ENCODE peak calls at places on chromosomes 13 and 19, in ten cellular contexts. One of them, this sample, is unnamed.

GRCh38 chr13:73403362-73404150 is 344.8 kb downstream of the KLF5 start:
- DNase-seq in breast epithelium: no peak
- DNase-seq in CD4-positive, alpha-beta memory T cell: no peak
- DNase-seq in frontal cortex: no peak
- DNase-seq in T-helper 1 cell: no peak
- DNase-seq in H9: no peak
- DNase-seq in anterior cingulate cortex: no peak
- DNase-seq in HFF-Myc: no peak
- DNase-seq in stimulated activated CD4-positive, alpha-beta T cell treated with anti-CD3 and anti-CD28 coated beads, Interleukin-4, amount 100 ng/mL, for 24 hours: no peak
- DNase-seq in NCI-H1092 treated with DMSO at 0.1 percent for 48 hours: no peak
- DNase-seq in this sample: peak; percentile 36

GRCh38 chr19:6213696-6214585 is 65.8 kb downstream of the MLLT1 start:
- DNase-seq in CD4-positive, alpha-beta memory T cell: no peak
- DNase-seq in frontal cortex: peak; percentile 36
- DNase-seq in stimulated activated CD4-positive, alpha-beta T cell treated with anti-CD3 and anti-CD28 coated beads, Interleukin-4, amount 100 ng/mL, for 24 hours: no peak
- DNase-seq in HFF-Myc: no peak
- DNase-seq in anterior cingulate cortex: no peak
- DNase-seq in NCI-H1092 treated with DMSO at 0.1 percent for 48 hours: no peak
- DNase-seq in breast epithelium: no peak
- DNase-seq in H9: no peak
- DNase-seq in T-helper 1 cell: no peak
- DNase-seq in this sample: no peak

GRCh38 chr13:43516401-43516826 is 270.4 kb downstream of the ENOX1 start:
- DNase-seq in HFF-Myc: peak; percentile 54
- DNase-seq in CD4-positive, alpha-beta memory T cell: no peak
- DNase-seq in stimulated activated CD4-positive, alpha-beta T cell treated with anti-CD3 and anti-CD28 coated beads, Interleukin-4, amount 100 ng/mL, for 24 hours: no peak
- DNase-seq in H9: no peak
- DNase-seq in T-helper 1 cell: no peak
- DNase-seq in anterior cingulate cortex: no peak
- DNase-seq in breast epithelium: no peak
- DNase-seq in frontal cortex: no peak
- DNase-seq in NCI-H1092 treated with DMSO at 0.1 percent for 48 hours: no peak
- DNase-seq in this sample: peak; percentile 88

GRCh38 chr13:23377603-23378002 is 55.9 kb downstream of the SACS start:
- DNase-seq in HFF-Myc: no peak
- DNase-seq in breast epithelium: no peak
- DNase-seq in anterior cingulate cortex: no peak
- DNase-seq in NCI-H1092 treated with DMSO at 0.1 percent for 48 hours: no peak
- DNase-seq in stimulated activated CD4-positive, alpha-beta T cell treated with anti-CD3 and anti-CD28 coated beads, Interleukin-4, amount 100 ng/mL, for 24 hours: no peak
- DNase-seq in CD4-positive, alpha-beta memory T cell: no peak
- DNase-seq in T-helper 1 cell: no peak
- DNase-seq in frontal cortex: no peak
- DNase-seq in H9: no peak
- DNase-seq in this sample: no peak

GRCh38 chr19:42965204-42965603 is 28.2 kb upstream of the PSG7 start:
- DNase-seq in HFF-Myc: no peak
- DNase-seq in NCI-H1092 treated with DMSO at 0.1 percent for 48 hours: no peak
- DNase-seq in breast epithelium: no peak
- DNase-seq in frontal cortex: no peak
- DNase-seq in H9: no peak
- DNase-seq in stimulated activated CD4-positive, alpha-beta T cell treated with anti-CD3 and anti-CD28 coated beads, Interleukin-4, amount 100 ng/mL, for 24 hours: no peak
- DNase-seq in anterior cingulate cortex: no peak
- DNase-seq in CD4-positive, alpha-beta memory T cell: no peak
- DNase-seq in T-helper 1 cell: no peak
- DNase-seq in this sample: peak; percentile 93

GRCh38 chr19:31074751-31075150 is 274.5 kb downstream of the TSHZ3 start:
- DNase-seq in breast epithelium: no peak
- DNase-seq in NCI-H1092 treated with DMSO at 0.1 percent for 48 hours: no peak
- DNase-seq in HFF-Myc: no peak
- DNase-seq in H9: no peak
- DNase-seq in CD4-positive, alpha-beta memory T cell: no peak
- DNase-seq in T-helper 1 cell: no peak
- DNase-seq in anterior cingulate cortex: no peak
- DNase-seq in stimulated activated CD4-positive, alpha-beta T cell treated with anti-CD3 and anti-CD28 coated beads, Interleukin-4, amount 100 ng/mL, for 24 hours: no peak
- DNase-seq in frontal cortex: no peak
- DNase-seq in this sample: no peak

GRCh38 chr13:46721054-46721453 is 75.9 kb downstream of the ESD start:
- DNase-seq in anterior cingulate cortex: no peak
- DNase-seq in HFF-Myc: peak; percentile 5
- DNase-seq in frontal cortex: peak; percentile 6
- DNase-seq in NCI-H1092 treated with DMSO at 0.1 percent for 48 hours: peak; percentile 14
- DNase-seq in CD4-positive, alpha-beta memory T cell: no peak
- DNase-seq in stimulated activated CD4-positive, alpha-beta T cell treated with anti-CD3 and anti-CD28 coated beads, Interleukin-4, amount 100 ng/mL, for 24 hours: peak; percentile 41
- DNase-seq in T-helper 1 cell: peak; percentile 26
- DNase-seq in breast epithelium: no peak
- DNase-seq in H9: no peak
- DNase-seq in this sample: peak; percentile 55

GRCh38 chr13:62626771-62627170 is 1211.1 kb upstream of the PCDH20 start:
- DNase-seq in frontal cortex: no peak
- DNase-seq in H9: peak; percentile 56
- DNase-seq in CD4-positive, alpha-beta memory T cell: no peak
- DNase-seq in stimulated activated CD4-positive, alpha-beta T cell treated with anti-CD3 and anti-CD28 coated beads, Interleukin-4, amount 100 ng/mL, for 24 hours: no peak
- DNase-seq in breast epithelium: no peak
- DNase-seq in NCI-H1092 treated with DMSO at 0.1 percent for 48 hours: no peak
- DNase-seq in anterior cingulate cortex: no peak
- DNase-seq in HFF-Myc: no peak
- DNase-seq in T-helper 1 cell: no peak
- DNase-seq in this sample: no peak

GRCh38 chr13:66895780-66896179 is 334.4 kb downstream of the PCDH9 start:
- DNase-seq in T-helper 1 cell: no peak
- DNase-seq in H9: no peak
- DNase-seq in HFF-Myc: no peak
- DNase-seq in stimulated activated CD4-positive, alpha-beta T cell treated with anti-CD3 and anti-CD28 coated beads, Interleukin-4, amount 100 ng/mL, for 24 hours: no peak
- DNase-seq in anterior cingulate cortex: no peak
- DNase-seq in NCI-H1092 treated with DMSO at 0.1 percent for 48 hours: no peak
- DNase-seq in breast epithelium: no peak
- DNase-seq in CD4-positive, alpha-beta memory T cell: no peak
- DNase-seq in frontal cortex: no peak
- DNase-seq in this sample: no peak

GRCh38 chr13:46654956-46655726 is 102.2 kb downstream of the LRCH1 start:
- DNase-seq in H9: no peak
- DNase-seq in breast epithelium: no peak
- DNase-seq in frontal cortex: no peak
- DNase-seq in HFF-Myc: no peak
- DNase-seq in CD4-positive, alpha-beta memory T cell: no peak
- DNase-seq in NCI-H1092 treated with DMSO at 0.1 percent for 48 hours: no peak
- DNase-seq in anterior cingulate cortex: no peak
- DNase-seq in stimulated activated CD4-positive, alpha-beta T cell treated with anti-CD3 and anti-CD28 coated beads, Interleukin-4, amount 100 ng/mL, for 24 hours: no peak
- DNase-seq in T-helper 1 cell: no peak
- DNase-seq in this sample: peak; percentile 44

GRCh38 chr19:54594737-54595136 is 1.3 kb downstream of the LILRA1 start:
- DNase-seq in HFF-Myc: no peak
- DNase-seq in frontal cortex: no peak
- DNase-seq in T-helper 1 cell: no peak
- DNase-seq in NCI-H1092 treated with DMSO at 0.1 percent for 48 hours: no peak
- DNase-seq in breast epithelium: no peak
- DNase-seq in H9: no peak
- DNase-seq in CD4-positive, alpha-beta memory T cell: no peak
- DNase-seq in stimulated activated CD4-positive, alpha-beta T cell treated with anti-CD3 and anti-CD28 coated beads, Interleukin-4, amount 100 ng/mL, for 24 hours: no peak
- DNase-seq in anterior cingulate cortex: no peak
- DNase-seq in this sample: no peak

GRCh38 chr13:113848431-113849260 is 15.2 kb downstream of the GAS6 start:
- DNase-seq in stimulated activated CD4-positive, alpha-beta T cell treated with anti-CD3 and anti-CD28 coated beads, Interleukin-4, amount 100 ng/mL, for 24 hours: no peak
- DNase-seq in breast epithelium: no peak
- DNase-seq in T-helper 1 cell: no peak
- DNase-seq in NCI-H1092 treated with DMSO at 0.1 percent for 48 hours: no peak
- DNase-seq in H9: peak; percentile 52
- DNase-seq in HFF-Myc: no peak
- DNase-seq in CD4-positive, alpha-beta memory T cell: no peak
- DNase-seq in frontal cortex: no peak
- DNase-seq in anterior cingulate cortex: no peak
- DNase-seq in this sample: no peak

GRCh38 chr13:97133554-97133953 is 88.6 kb upstream of the MBNL2 start:
- DNase-seq in anterior cingulate cortex: no peak
- DNase-seq in H9: no peak
- DNase-seq in CD4-positive, alpha-beta memory T cell: no peak
- DNase-seq in breast epithelium: no peak
- DNase-seq in T-helper 1 cell: no peak
- DNase-seq in NCI-H1092 treated with DMSO at 0.1 percent for 48 hours: no peak
- DNase-seq in stimulated activated CD4-positive, alpha-beta T cell treated with anti-CD3 and anti-CD28 coated beads, Interleukin-4, amount 100 ng/mL, for 24 hours: no peak
- DNase-seq in frontal cortex: no peak
- DNase-seq in HFF-Myc: no peak
- DNase-seq in this sample: no peak

GRCh38 chr13:37460211-37460610 is 138.4 kb downstream of the POSTN start:
- DNase-seq in breast epithelium: no peak
- DNase-seq in H9: no peak
- DNase-seq in CD4-positive, alpha-beta memory T cell: no peak
- DNase-seq in anterior cingulate cortex: no peak
- DNase-seq in stimulated activated CD4-positive, alpha-beta T cell treated with anti-CD3 and anti-CD28 coated beads, Interleukin-4, amount 100 ng/mL, for 24 hours: no peak
- DNase-seq in T-helper 1 cell: no peak
- DNase-seq in frontal cortex: no peak
- DNase-seq in NCI-H1092 treated with DMSO at 0.1 percent for 48 hours: no peak
- DNase-seq in HFF-Myc: no peak
- DNase-seq in this sample: peak; percentile 68

GRCh38 chr13:101211261-101211660 is 205.0 kb downstream of the NALCN start:
- DNase-seq in CD4-positive, alpha-beta memory T cell: no peak
- DNase-seq in frontal cortex: no peak
- DNase-seq in T-helper 1 cell: no peak
- DNase-seq in anterior cingulate cortex: no peak
- DNase-seq in HFF-Myc: no peak
- DNase-seq in H9: no peak
- DNase-seq in breast epithelium: no peak
- DNase-seq in stimulated activated CD4-positive, alpha-beta T cell treated with anti-CD3 and anti-CD28 coated beads, Interleukin-4, amount 100 ng/mL, for 24 hours: no peak
- DNase-seq in NCI-H1092 treated with DMSO at 0.1 percent for 48 hours: no peak
- DNase-seq in this sample: peak; percentile 53

GRCh38 chr13:76717092-76717491 is 169.1 kb downstream of the KCTD12 start:
- DNase-seq in stimulated activated CD4-positive, alpha-beta T cell treated with anti-CD3 and anti-CD28 coated beads, Interleukin-4, amount 100 ng/mL, for 24 hours: no peak
- DNase-seq in CD4-positive, alpha-beta memory T cell: no peak
- DNase-seq in frontal cortex: no peak
- DNase-seq in T-helper 1 cell: no peak
- DNase-seq in breast epithelium: no peak
- DNase-seq in anterior cingulate cortex: no peak
- DNase-seq in NCI-H1092 treated with DMSO at 0.1 percent for 48 hours: no peak
- DNase-seq in H9: no peak
- DNase-seq in HFF-Myc: no peak
- DNase-seq in this sample: peak; percentile 69

GRCh38 chr13:106603568-106603967 is 35.6 kb upstream of the ARGLU1 start:
- DNase-seq in T-helper 1 cell: no peak
- DNase-seq in H9: no peak
- DNase-seq in breast epithelium: no peak
- DNase-seq in frontal cortex: no peak
- DNase-seq in anterior cingulate cortex: no peak
- DNase-seq in NCI-H1092 treated with DMSO at 0.1 percent for 48 hours: no peak
- DNase-seq in HFF-Myc: no peak
- DNase-seq in stimulated activated CD4-positive, alpha-beta T cell treated with anti-CD3 and anti-CD28 coated beads, Interleukin-4, amount 100 ng/mL, for 24 hours: no peak
- DNase-seq in CD4-positive, alpha-beta memory T cell: no peak
- DNase-seq in this sample: no peak

GRCh38 chr13:48806522-48806921 is 152.8 kb downstream of the CYSLTR2 start:
- DNase-seq in NCI-H1092 treated with DMSO at 0.1 percent for 48 hours: no peak
- DNase-seq in HFF-Myc: no peak
- DNase-seq in CD4-positive, alpha-beta memory T cell: no peak
- DNase-seq in T-helper 1 cell: no peak
- DNase-seq in breast epithelium: no peak
- DNase-seq in anterior cingulate cortex: no peak
- DNase-seq in frontal cortex: no peak
- DNase-seq in H9: no peak
- DNase-seq in stimulated activated CD4-positive, alpha-beta T cell treated with anti-CD3 and anti-CD28 coated beads, Interleukin-4, amount 100 ng/mL, for 24 hours: no peak
- DNase-seq in this sample: peak; percentile 21

GRCh38 chr13:37648604-37649003 is 50.0 kb upstream of the POSTN start:
- DNase-seq in stimulated activated CD4-positive, alpha-beta T cell treated with anti-CD3 and anti-CD28 coated beads, Interleukin-4, amount 100 ng/mL, for 24 hours: no peak
- DNase-seq in H9: no peak
- DNase-seq in T-helper 1 cell: no peak
- DNase-seq in anterior cingulate cortex: no peak
- DNase-seq in frontal cortex: no peak
- DNase-seq in CD4-positive, alpha-beta memory T cell: no peak
- DNase-seq in HFF-Myc: peak; percentile 31
- DNase-seq in breast epithelium: no peak
- DNase-seq in NCI-H1092 treated with DMSO at 0.1 percent for 48 hours: no peak
- DNase-seq in this sample: peak; percentile 79

GRCh38 chr13:67230774-67231480 is 791 bp upstream of the PCDH9 start:
- DNase-seq in HFF-Myc: no peak
- DNase-seq in H9: peak; percentile 61
- DNase-seq in stimulated activated CD4-positive, alpha-beta T cell treated with anti-CD3 and anti-CD28 coated beads, Interleukin-4, amount 100 ng/mL, for 24 hours: peak; percentile 20
- DNase-seq in anterior cingulate cortex: peak; percentile 81
- DNase-seq in breast epithelium: peak; percentile 24
- DNase-seq in NCI-H1092 treated with DMSO at 0.1 percent for 48 hours: peak; percentile 93
- DNase-seq in T-helper 1 cell: peak; percentile 7
- DNase-seq in frontal cortex: no peak
- DNase-seq in CD4-positive, alpha-beta memory T cell: peak; percentile 44
- DNase-seq in this sample: peak; percentile 70

GRCh38 chr19:15337202-15337601 is 4.9 kb upstream of the BRD4 start:
- DNase-seq in frontal cortex: no peak
- DNase-seq in HFF-Myc: no peak
- DNase-seq in H9: no peak
- DNase-seq in anterior cingulate cortex: no peak
- DNase-seq in breast epithelium: no peak
- DNase-seq in NCI-H1092 treated with DMSO at 0.1 percent for 48 hours: no peak
- DNase-seq in T-helper 1 cell: no peak
- DNase-seq in CD4-positive, alpha-beta memory T cell: no peak
- DNase-seq in stimulated activated CD4-positive, alpha-beta T cell treated with anti-CD3 and anti-CD28 coated beads, Interleukin-4, amount 100 ng/mL, for 24 hours: no peak
- DNase-seq in this sample: peak; percentile 87

GRCh38 chr19:18477974-18478373 is 40.0 kb upstream of the ISYNA1 start:
- DNase-seq in T-helper 1 cell: no peak
- DNase-seq in NCI-H1092 treated with DMSO at 0.1 percent for 48 hours: no peak
- DNase-seq in HFF-Myc: no peak
- DNase-seq in anterior cingulate cortex: no peak
- DNase-seq in stimulated activated CD4-positive, alpha-beta T cell treated with anti-CD3 and anti-CD28 coated beads, Interleukin-4, amount 100 ng/mL, for 24 hours: no peak
- DNase-seq in frontal cortex: no peak
- DNase-seq in H9: no peak
- DNase-seq in breast epithelium: no peak
- DNase-seq in CD4-positive, alpha-beta memory T cell: no peak
- DNase-seq in this sample: no peak

GRCh38 chr19:4288091-4288777 is 9.2 kb downstream of the SHD start:
- DNase-seq in frontal cortex: no peak
- DNase-seq in CD4-positive, alpha-beta memory T cell: no peak
- DNase-seq in T-helper 1 cell: no peak
- DNase-seq in NCI-H1092 treated with DMSO at 0.1 percent for 48 hours: no peak
- DNase-seq in anterior cingulate cortex: no peak
- DNase-seq in breast epithelium: no peak
- DNase-seq in stimulated activated CD4-positive, alpha-beta T cell treated with anti-CD3 and anti-CD28 coated beads, Interleukin-4, amount 100 ng/mL, for 24 hours: no peak
- DNase-seq in HFF-Myc: no peak
- DNase-seq in H9: peak; percentile 78
- DNase-seq in this sample: no peak

GRCh38 chr19:23263870-23264590 is 13.8 kb upstream of the ZNF724 start:
- DNase-seq in frontal cortex: no peak
- DNase-seq in HFF-Myc: no peak
- DNase-seq in T-helper 1 cell: no peak
- DNase-seq in NCI-H1092 treated with DMSO at 0.1 percent for 48 hours: no peak
- DNase-seq in CD4-positive, alpha-beta memory T cell: no peak
- DNase-seq in stimulated activated CD4-positive, alpha-beta T cell treated with anti-CD3 and anti-CD28 coated beads, Interleukin-4, amount 100 ng/mL, for 24 hours: no peak
- DNase-seq in H9: no peak
- DNase-seq in anterior cingulate cortex: no peak
- DNase-seq in breast epithelium: no peak
- DNase-seq in this sample: no peak

GRCh38 chr19:11710313-11710712 is 28.4 kb downstream of the ZNF823 start:
- DNase-seq in NCI-H1092 treated with DMSO at 0.1 percent for 48 hours: no peak
- DNase-seq in anterior cingulate cortex: no peak
- DNase-seq in CD4-positive, alpha-beta memory T cell: no peak
- DNase-seq in stimulated activated CD4-positive, alpha-beta T cell treated with anti-CD3 and anti-CD28 coated beads, Interleukin-4, amount 100 ng/mL, for 24 hours: no peak
- DNase-seq in HFF-Myc: no peak
- DNase-seq in frontal cortex: no peak
- DNase-seq in breast epithelium: no peak
- DNase-seq in T-helper 1 cell: no peak
- DNase-seq in H9: no peak
- DNase-seq in this sample: no peak

GRCh38 chr19:31627824-31628223 is 278.6 kb upstream of the TSHZ3 start:
- DNase-seq in frontal cortex: no peak
- DNase-seq in CD4-positive, alpha-beta memory T cell: no peak
- DNase-seq in HFF-Myc: no peak
- DNase-seq in NCI-H1092 treated with DMSO at 0.1 percent for 48 hours: no peak
- DNase-seq in anterior cingulate cortex: no peak
- DNase-seq in stimulated activated CD4-positive, alpha-beta T cell treated with anti-CD3 and anti-CD28 coated beads, Interleukin-4, amount 100 ng/mL, for 24 hours: no peak
- DNase-seq in T-helper 1 cell: no peak
- DNase-seq in H9: no peak
- DNase-seq in breast epithelium: no peak
- DNase-seq in this sample: no peak

GRCh38 chr13:40149611-40150283 is 494.3 kb downstream of the COG6 start:
- DNase-seq in breast epithelium: no peak
- DNase-seq in T-helper 1 cell: no peak
- DNase-seq in anterior cingulate cortex: no peak
- DNase-seq in HFF-Myc: peak; percentile 42
- DNase-seq in frontal cortex: no peak
- DNase-seq in stimulated activated CD4-positive, alpha-beta T cell treated with anti-CD3 and anti-CD28 coated beads, Interleukin-4, amount 100 ng/mL, for 24 hours: peak; percentile 19
- DNase-seq in CD4-positive, alpha-beta memory T cell: no peak
- DNase-seq in NCI-H1092 treated with DMSO at 0.1 percent for 48 hours: no peak
- DNase-seq in H9: no peak
- DNase-seq in this sample: peak; percentile 84

GRCh38 chr13:25463496-25463895 is 91.7 kb downstream of the ATP8A2 start:
- DNase-seq in CD4-positive, alpha-beta memory T cell: no peak
- DNase-seq in anterior cingulate cortex: no peak
- DNase-seq in T-helper 1 cell: no peak
- DNase-seq in NCI-H1092 treated with DMSO at 0.1 percent for 48 hours: no peak
- DNase-seq in stimulated activated CD4-positive, alpha-beta T cell treated with anti-CD3 and anti-CD28 coated beads, Interleukin-4, amount 100 ng/mL, for 24 hours: no peak
- DNase-seq in HFF-Myc: no peak
- DNase-seq in breast epithelium: no peak
- DNase-seq in H9: no peak
- DNase-seq in frontal cortex: no peak
- DNase-seq in this sample: peak; percentile 1